ENCODE peak calls at places on chromosomes 6 and 20, in five cellular contexts. I is neural progenitor cell, J is left ventricle myocardium inferior, A is BJ, E is LHCN-M2. N is an unnamed sample.
A peak's percentile ranks its signal among the peaks of the same experiment; 100 is the strongest.

GRCh38 chr6:111804627-111805235 is 68.5 kb downstream of the FYN start:
- DNase-seq in I (no peak), A (no peak), J (no peak), E (peak; percentile 75), N (no peak)

GRCh38 chr6:107075951-107076381 is 39.3 kb downstream of the BEND3 start:
- DNase-seq in J (no peak), A (no peak), I (no peak), E (peak; percentile 71), N (no peak)

GRCh38 chr6:115001726-115002436 is 659.1 kb upstream of the HS3ST5 start:
- DNase-seq in J (no peak), E (peak; percentile 10), I (no peak), A (no peak), N (no peak)

GRCh38 chr6:159267165-159267564 is 98.0 kb downstream of the FNDC1 start:
- DNase-seq in I (peak; percentile 74), J (no peak), A (no peak), E (no peak), N (peak; percentile 42)

GRCh38 chr6:42781811-42782688 is at the start of gene BICRAL:
- DNase-seq in J (peak; percentile 58), E (peak; percentile 84), I (peak; percentile 74), A (no peak), N (peak; percentile 69)

GRCh38 chr6:53646606-53647005 is 18.9 kb downstream of the KLHL31 start:
- DNase-seq in E (no peak), I (no peak), J (no peak), A (no peak), N (no peak)

GRCh38 chr6:80771941-80772340 is 665.5 kb downstream of the BCKDHB start:
- DNase-seq in E (peak; percentile 53), J (no peak), A (no peak), I (peak; percentile 85), N (no peak)

GRCh38 chr20:44730441-44730840 is 15.2 kb upstream of the KCNK15 start:
- DNase-seq in I (no peak), E (peak; percentile 80), A (peak; percentile 84), J (peak; percentile 0), N (no peak)

GRCh38 chr6:111002350-111002749 is 20.5 kb downstream of the RPF2 start:
- DNase-seq in I (no peak), A (no peak), J (no peak), E (no peak), N (no peak)

GRCh38 chr6:70863343-70863742 is 93.5 kb downstream of the B3GAT2 start:
- DNase-seq in I (no peak), E (no peak), A (no peak), J (no peak), N (no peak)

N was measured in testis.